ENCODE peak calls at places on chromosome 3, in five cellular contexts. I is H9, T is IMR-90, A is H1, Y is mesenchymal stem cell. O is an unnamed sample.

GRCh38 chr3:28933337-28933736 is 347.5 kb upstream of the RBMS3 start:
- DNase-seq in I (no peak), A (no peak), Y (no peak), T (no peak), O (no peak)

GRCh38 chr3:134517796-134518195 is 31.9 kb downstream of the CEP63 start:
- DNase-seq in I (no peak), Y (peak), T (peak), A (no peak), O (no peak)

GRCh38 chr3:129892857-129893615 is 475 bp downstream of the TMCC1 start:
- DNase-seq in A (peak), T (no peak), Y (peak), I (peak), O (peak)

GRCh38 chr3:172561894-172562664 is 38.8 kb upstream of the TNFSF10 start:
- DNase-seq in T (no peak), A (no peak), Y (no peak), I (no peak), O (no peak)

GRCh38 chr3:188295876-188296275 is 141.9 kb downstream of the LPP start:
- DNase-seq in T (no peak), A (no peak), Y (no peak), I (no peak), O (no peak)

GRCh38 chr3:167057586-167057985 is 322.5 kb downstream of the ZBBX start:
- DNase-seq in Y (no peak), A (no peak), I (no peak), T (no peak), O (no peak)

GRCh38 chr3:111803123-111803593 is 55.9 kb upstream of the PHLDB2 start:
- DNase-seq in I (no peak), A (no peak), T (peak), Y (peak), O (no peak)

GRCh38 chr3:149765762-149766334 is 13.6 kb upstream of the COMMD2 start:
- DNase-seq in T (peak), I (no peak), Y (peak), A (no peak), O (peak)

GRCh38 chr3:177358085-177358967 is 161.0 kb upstream of the TBL1XR1 start:
- DNase-seq in Y (peak), I (peak), A (peak), T (peak), O (no peak)

GRCh38 chr3:45972534-45973402 is 22.9 kb downstream of the FYCO1 start:
- DNase-seq in I (no peak), A (no peak), Y (peak), T (peak), O (no peak)

GRCh38 chr3:10173926-10174435 is 9.3 kb downstream of the IRAK2 start:
- DNase-seq in A (no peak), Y (peak), I (no peak), T (peak), O (no peak)

GRCh38 chr3:97658670-97659285 is 105.8 kb upstream of the ARL6 start:
- DNase-seq in T (peak), I (no peak), A (no peak), Y (peak), O (peak)

GRCh38 chr3:127678611-127679533 is 6.1 kb downstream of the ABTB1 start:
- DNase-seq in A (peak), Y (no peak), T (no peak), I (peak), O (no peak)

GRCh38 chr3:99637381-99638111 is 848 bp upstream of the COL8A1 start:
- DNase-seq in T (peak), I (no peak), A (no peak), Y (peak), O (peak)

GRCh38 chr3:160343132-160343531 is 55.9 kb downstream of the IFT80 start:
- DNase-seq in I (no peak), T (peak), Y (peak), A (no peak), O (no peak)

GRCh38 chr3:46477145-46477544 is 12.4 kb upstream of the LTF start:
- DNase-seq in A (no peak), T (no peak), Y (no peak), I (peak), O (no peak)

GRCh38 chr3:105539897-105540296 is 173.2 kb downstream of the ALCAM start:
- DNase-seq in Y (no peak), A (no peak), T (no peak), I (no peak), O (no peak)

GRCh38 chr3:195001961-195002861 is 268.7 kb downstream of the XXYLT1 start:
- DNase-seq in I (peak), T (peak), A (peak), Y (peak), O (peak)

GRCh38 chr3:170357920-170358854 is 672 bp downstream of the SKIL start:
- DNase-seq in T (peak), A (peak), Y (peak), I (peak), O (peak)

GRCh38 chr3:105274536-105274935 is 92.2 kb upstream of the ALCAM start:
- DNase-seq in T (no peak), Y (no peak), A (no peak), I (no peak), O (no peak)

GRCh38 chr3:71063768-71064287 is 519.7 kb downstream of the FOXP1 start:
- DNase-seq in A (no peak), I (no peak), T (peak), Y (peak), O (peak)

GRCh38 chr3:132344666-132345280 is 27.6 kb downstream of the ACP3 start:
- DNase-seq in I (no peak), Y (peak), A (no peak), T (peak), O (no peak)

GRCh38 chr3:124229407-124229806 is 237.5 kb upstream of the ROPN1 start:
- DNase-seq in T (no peak), A (no peak), I (no peak), Y (no peak), O (no peak)

GRCh38 chr3:134309987-134310700 is 59.5 kb upstream of the RYK start:
- DNase-seq in I (no peak), T (no peak), Y (peak), A (no peak), O (no peak)

GRCh38 chr3:133956333-133956732 is 60.7 kb upstream of the RAB6B start:
- DNase-seq in T (no peak), I (no peak), A (no peak), Y (no peak), O (no peak)

GRCh38 chr3:131735121-131735520 is 232.3 kb upstream of the MRPL3 start:
- DNase-seq in A (no peak), Y (no peak), I (no peak), T (no peak), O (no peak)

GRCh38 chr3:169299129-169299528 is 364.4 kb downstream of the MECOM start:
- DNase-seq in A (no peak), Y (no peak), I (no peak), T (no peak), O (no peak)

GRCh38 chr3:23826382-23827061 is 20.8 kb downstream of the UBE2E1 start:
- DNase-seq in I (no peak), Y (peak), A (no peak), T (no peak), O (no peak)

GRCh38 chr3:32138545-32139104 is 32.2 kb downstream of the GPD1L start:
- DNase-seq in Y (no peak), I (no peak), A (no peak), T (peak), O (no peak)

GRCh38 chr3:138464490-138464860 is 30.1 kb downstream of the ESYT3 start:
- DNase-seq in A (no peak), I (no peak), Y (no peak), T (no peak), O (no peak)

GRCh38 chr3:125289429-125289828 is 76.9 kb upstream of the SLC12A8 start:
- DNase-seq in A (no peak), Y (no peak), T (no peak), I (no peak), O (no peak)

GRCh38 chr3:32816439-32817194 is 1.2 kb upstream of the TRIM71 start:
- DNase-seq in A (peak), T (no peak), Y (peak), I (peak), O (peak)

GRCh38 chr3:182399978-182400737 is 393.1 kb upstream of the ATP11B start:
- DNase-seq in T (no peak), I (no peak), A (no peak), Y (no peak), O (no peak)

GRCh38 chr3:30293621-30294240 is 312.7 kb upstream of the TGFBR2 start:
- DNase-seq in I (no peak), Y (no peak), T (no peak), A (no peak), O (no peak)

GRCh38 chr3:141368062-141368924 is at the start of gene ZBTB38:
- DNase-seq in Y (peak), T (peak), A (peak), I (peak), O (peak)
- H2BK15ac ChIP-seq in Y (peak), T (peak), A (peak), I (no peak), O (peak)

GRCh38 chr3:67289626-67290025 is 291.5 kb downstream of the KBTBD8 start:
- DNase-seq in T (no peak), I (no peak), Y (no peak), A (no peak), O (no peak)

GRCh38 chr3:67288707-67289106 is 290.6 kb downstream of the KBTBD8 start:
- DNase-seq in I (no peak), T (no peak), A (no peak), Y (no peak), O (no peak)

GRCh38 chr3:67291287-67292252 is 293.5 kb downstream of the KBTBD8 start:
- DNase-seq in Y (no peak), T (no peak), I (no peak), A (no peak), O (no peak)

GRCh38 chr3:67292356-67293225 is 294.5 kb downstream of the KBTBD8 start:
- DNase-seq in I (no peak), Y (no peak), T (no peak), A (no peak), O (no peak)

DNA sequence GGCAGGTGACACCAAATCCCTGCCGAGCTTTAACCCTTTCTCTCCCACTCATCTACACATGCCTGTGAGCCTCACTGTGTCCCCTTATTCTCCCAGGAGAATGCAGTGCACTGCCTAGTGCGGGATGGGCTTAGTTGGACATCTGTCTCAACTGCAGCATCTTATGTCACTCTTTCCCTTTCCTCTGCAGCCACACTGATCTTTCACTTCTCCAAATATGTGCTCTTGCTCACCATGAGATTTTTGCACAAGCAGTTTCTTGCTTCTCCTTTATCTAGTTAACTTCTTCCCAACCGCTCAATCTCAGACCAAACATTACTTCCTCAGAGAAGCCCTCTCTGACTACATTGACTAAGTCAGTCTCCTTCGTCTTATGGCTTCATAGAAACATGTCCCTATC is 292.3 kb downstream of the KBTBD8 start:
- DNase-seq in I (no peak), T (no peak), A (no peak), Y (no peak), O (no peak)
- H3K14ac ChIP-seq in I (no peak), T (no peak), A (no peak), Y (no peak), O (no peak)

DNA sequence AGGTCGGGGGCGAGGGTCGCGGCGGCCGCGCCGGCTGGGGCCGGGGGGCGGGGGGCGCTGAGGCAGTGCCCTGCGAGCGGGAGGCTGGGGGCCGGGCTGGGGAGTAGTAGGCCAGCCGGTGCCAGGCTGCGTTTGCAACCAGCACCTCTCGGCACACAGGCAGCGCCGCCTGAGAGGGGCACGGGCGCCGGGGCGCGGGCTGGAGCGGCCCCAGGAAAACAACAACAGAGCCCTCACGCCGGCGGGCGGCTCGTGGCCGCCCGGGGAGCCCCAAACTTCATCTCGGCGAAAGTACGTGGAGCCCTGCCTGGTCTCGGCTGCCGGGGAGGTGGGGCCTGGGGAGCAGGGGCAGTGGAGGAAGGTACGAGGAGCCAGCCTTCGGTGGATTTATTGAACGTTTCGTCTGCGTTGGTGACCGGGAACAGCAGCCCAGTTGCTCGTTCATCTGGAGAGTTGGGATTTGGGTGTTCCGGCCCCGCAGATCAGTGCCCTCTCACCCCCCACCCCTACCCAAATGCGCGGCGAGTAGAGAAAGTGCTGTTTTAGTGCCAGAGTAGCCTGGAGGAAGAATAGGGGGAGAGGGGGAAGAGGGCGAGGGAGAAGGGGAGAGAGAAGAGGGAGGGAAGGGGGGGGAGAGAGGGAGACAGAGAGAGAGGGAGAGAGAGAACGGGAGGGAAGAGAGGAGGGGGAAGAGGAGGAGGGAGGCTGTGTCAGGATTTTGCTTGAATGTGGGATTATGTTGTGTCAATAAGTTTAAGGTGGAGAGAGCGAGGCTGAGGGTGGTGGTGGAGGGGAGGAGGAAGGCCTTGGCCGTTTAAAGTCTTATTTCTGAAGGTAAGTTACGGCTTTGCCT is 825 bp downstream of the BBX start:
- DNase-seq in T (peak), A (peak), Y (peak), I (peak), O (peak)
- H2BK15ac ChIP-seq in T (peak), A (no peak), Y (no peak), I (no peak), O (peak)

GRCh38 chr3:197297476-197298340 is 704 bp downstream of the DLG1 start:
- DNase-seq in I (peak), Y (peak), A (peak), T (peak), O (peak)

GRCh38 chr3:197300361-197300760 is 1.9 kb upstream of the DLG1 start:
- DNase-seq in I (no peak), T (no peak), Y (no peak), A (no peak), O (no peak)

GRCh38 chr3:197297020-197297419 is 1.4 kb downstream of the DLG1 start:
- DNase-seq in Y (no peak), T (no peak), A (no peak), I (no peak), O (no peak)

GRCh38 chr3:197298341-197298857 is at the start of gene DLG1:
- DNase-seq in T (peak), A (peak), Y (peak), I (peak), O (peak)

GRCh38 chr3:197298858-197299854 is 744 bp upstream of the DLG1 start:
- DNase-seq in Y (peak), T (no peak), A (peak), I (peak), O (peak)
- H3K14ac ChIP-seq in Y (no peak), T (peak), A (no peak), I (no peak), O (no peak)

GRCh38 chr3:64357481-64357880 is 132.2 kb upstream of the PRICKLE2 start:
- DNase-seq in T (no peak), I (no peak), A (no peak), Y (no peak), O (no peak)
- H2BK15ac ChIP-seq in T (no peak), I (no peak), A (no peak), Y (no peak), O (no peak)

GRCh38 chr3:120907659-120908029 is 361 bp upstream of the STXBP5L start:
- DNase-seq in T (no peak), A (no peak), I (no peak), Y (no peak), O (no peak)

GRCh38 chr3:120909602-120909878 is 1.5 kb downstream of the STXBP5L start:
- DNase-seq in T (no peak), A (peak), Y (no peak), I (peak), O (no peak)

GRCh38 chr3:120908030-120908802 is at the start of gene STXBP5L:
- DNase-seq in I (peak), Y (peak), A (peak), T (peak), O (peak)

DNA sequence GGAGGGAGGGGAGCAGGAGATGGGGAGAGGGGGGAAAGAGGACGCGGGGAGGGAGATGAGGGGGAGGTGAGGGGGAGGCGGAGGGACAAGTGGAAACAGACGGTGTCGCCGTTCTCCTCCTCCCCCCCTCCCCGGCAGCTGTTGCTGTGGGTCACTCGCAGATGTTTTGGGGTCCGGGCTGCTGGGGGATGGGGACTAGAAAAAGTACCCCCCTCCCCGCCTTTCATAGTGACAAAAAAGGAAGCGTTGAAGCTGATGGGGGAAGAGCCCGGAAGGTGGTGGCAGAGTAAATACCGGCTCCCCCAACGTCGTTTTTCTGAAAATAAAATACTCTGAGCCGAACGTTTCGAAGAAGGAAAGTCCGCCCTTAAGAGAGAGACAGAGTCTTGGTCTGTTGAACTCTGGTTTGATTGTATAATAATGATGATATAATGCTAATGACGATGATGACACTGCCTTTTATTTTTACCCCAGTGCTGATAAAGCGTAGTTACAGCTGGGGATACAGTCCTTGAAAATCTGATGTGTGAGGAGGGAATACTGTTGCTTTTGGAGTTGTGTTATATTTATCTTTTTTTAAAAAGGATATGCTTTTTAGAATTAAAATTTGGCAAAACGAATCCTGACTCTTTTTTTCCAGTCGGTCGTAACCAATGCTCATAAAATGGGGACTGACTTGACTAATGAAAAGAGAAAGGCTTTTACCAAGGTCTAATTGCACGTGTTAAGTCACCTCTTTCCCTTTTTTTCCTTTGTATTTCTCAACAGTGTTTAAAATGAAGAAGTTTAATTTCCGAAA is 997 bp downstream of the STXBP5L start:
- DNase-seq in A (no peak), I (peak), T (no peak), Y (peak), O (peak)
- H3K14ac ChIP-seq in A (no peak), I (peak), T (no peak), Y (no peak), O (no peak)

DNA sequence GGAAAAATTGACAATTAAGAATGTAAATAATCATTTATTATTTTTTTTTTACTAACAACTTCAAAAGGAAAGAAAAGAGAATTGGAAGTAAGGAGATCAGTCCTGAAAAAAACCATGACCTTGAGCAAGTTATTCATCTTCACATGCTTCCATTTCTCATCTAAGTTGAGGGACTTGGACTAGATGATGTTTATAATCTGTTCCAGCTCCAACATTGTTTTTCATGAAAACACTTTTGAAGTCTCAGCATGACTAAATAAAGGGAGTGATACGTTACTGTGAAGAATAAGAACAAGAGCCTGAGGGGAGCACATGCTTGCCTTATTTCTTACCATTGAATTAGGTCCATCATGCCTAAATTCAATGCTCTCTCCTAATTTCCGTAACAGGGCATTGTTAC is 95.7 kb downstream of the STRIT1 start:
- DNase-seq in I (no peak), T (no peak), Y (no peak), A (no peak), O (no peak)
- H2BK15ac ChIP-seq in I (no peak), T (no peak), Y (no peak), A (no peak), O (no peak)

DNA sequence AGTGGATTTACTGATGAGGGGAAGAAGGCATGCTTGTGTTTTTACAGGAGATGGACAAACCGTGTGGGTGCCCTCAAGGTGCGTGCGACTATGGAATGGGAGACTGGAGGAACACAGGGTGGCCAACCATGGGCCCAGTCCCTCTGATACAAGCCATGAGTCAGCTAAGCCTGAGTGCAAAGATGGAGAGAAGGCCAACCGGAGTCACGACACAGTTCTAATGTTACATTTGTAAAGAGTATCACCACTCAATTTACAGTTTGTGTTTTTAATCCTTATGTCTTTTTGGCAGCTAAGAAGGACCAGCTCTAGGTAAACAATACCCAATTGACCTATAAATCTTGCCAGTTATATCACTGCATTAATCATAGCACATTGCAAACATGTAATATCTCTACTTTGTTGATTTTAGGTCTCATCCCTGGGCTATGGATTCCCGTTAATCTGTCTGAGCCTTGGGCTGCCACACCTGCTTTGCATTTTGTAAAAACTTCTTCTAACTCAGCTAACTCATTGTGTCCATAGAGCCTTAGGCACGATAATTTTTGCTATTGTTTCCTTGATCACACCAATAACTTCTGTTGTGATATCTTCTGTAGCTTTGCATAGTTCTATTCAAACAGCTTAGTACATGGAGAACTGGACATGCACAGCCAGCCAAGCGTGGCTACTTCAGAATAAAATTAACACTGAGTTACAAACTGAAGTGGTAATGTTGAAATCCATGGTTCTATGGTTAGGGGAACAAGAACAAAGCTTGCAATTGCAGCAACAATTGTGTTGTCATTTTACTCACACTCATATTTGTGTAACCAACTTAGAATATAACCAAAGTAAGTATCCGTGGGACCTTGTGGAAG is 50.2 kb downstream of the LSM3 start:
- DNase-seq in A (no peak), T (no peak), Y (no peak), I (no peak), O (no peak)
- H3K14ac ChIP-seq in A (no peak), T (peak), Y (no peak), I (no peak), O (no peak)